ENCODE peak calls at places on chromosomes 12 and 14, in seven cellular contexts. One of them, this sample, is unnamed.
A peak's percentile ranks its signal among the peaks of the same experiment; 100 is the strongest.

GRCh38 chr12:131761638-131762037 is 50.7 kb downstream of the SFSWAP start:
- DNase-seq in breast epithelium: peak; percentile 6
- DNase-seq in HCT116: no peak
- DNase-seq in A549: no peak
- DNase-seq in NB4: no peak
- DNase-seq in stomach: no peak
- DNase-seq in ovary: no peak
- DNase-seq in this sample: no peak

GRCh38 chr12:69141074-69141473 is 98.3 kb upstream of the CPSF6 start:
- DNase-seq in breast epithelium: no peak
- DNase-seq in HCT116: no peak
- DNase-seq in A549: no peak
- DNase-seq in NB4: no peak
- DNase-seq in stomach: no peak
- DNase-seq in ovary: no peak
- DNase-seq in this sample: no peak

GRCh38 chr12:94359761-94360160 is 99.9 kb downstream of the CEP83 start:
- DNase-seq in breast epithelium: no peak
- DNase-seq in HCT116: no peak
- DNase-seq in A549: no peak
- DNase-seq in NB4: no peak
- DNase-seq in stomach: no peak
- DNase-seq in ovary: no peak
- DNase-seq in this sample: no peak

GRCh38 chr12:11651785-11652184 is 2.3 kb downstream of the ETV6 start:
- DNase-seq in breast epithelium: no peak
- DNase-seq in HCT116: no peak
- DNase-seq in A549: no peak
- DNase-seq in NB4: peak; percentile 63
- DNase-seq in stomach: no peak
- DNase-seq in ovary: no peak
- DNase-seq in this sample: no peak

GRCh38 chr12:80157640-80158039 is 58.3 kb downstream of the OTOGL start:
- DNase-seq in breast epithelium: no peak
- DNase-seq in HCT116: no peak
- DNase-seq in A549: no peak
- DNase-seq in NB4: no peak
- DNase-seq in stomach: no peak
- DNase-seq in ovary: no peak
- DNase-seq in this sample: no peak

GRCh38 chr12:79151956-79152355 is 287.4 kb downstream of the SYT1 start:
- DNase-seq in breast epithelium: no peak
- DNase-seq in HCT116: no peak
- DNase-seq in A549: no peak
- DNase-seq in NB4: no peak
- DNase-seq in stomach: no peak
- DNase-seq in ovary: no peak
- DNase-seq in this sample: no peak

GRCh38 chr14:81231540-81231939 is 10.8 kb upstream of the GTF2A1 start:
- DNase-seq in breast epithelium: no peak
- DNase-seq in HCT116: no peak
- DNase-seq in A549: no peak
- DNase-seq in NB4: no peak
- DNase-seq in stomach: no peak
- DNase-seq in ovary: no peak
- DNase-seq in this sample: no peak

GRCh38 chr14:24179961-24180726 is 8.3 kb downstream of the REC8 start:
- DNase-seq in breast epithelium: no peak
- DNase-seq in HCT116: no peak
- DNase-seq in A549: no peak
- DNase-seq in NB4: no peak
- DNase-seq in stomach: no peak
- DNase-seq in ovary: no peak
- DNase-seq in this sample: no peak

GRCh38 chr12:117452071-117452470 is 90.6 kb upstream of the NOS1 start:
- DNase-seq in breast epithelium: no peak
- DNase-seq in HCT116: no peak
- DNase-seq in A549: no peak
- DNase-seq in NB4: no peak
- DNase-seq in stomach: no peak
- DNase-seq in ovary: no peak
- DNase-seq in this sample: no peak

GRCh38 chr14:105537580-105538474 is 11.4 kb downstream of the TMEM121 start:
- DNase-seq in breast epithelium: peak; percentile 71
- DNase-seq in HCT116: no peak
- DNase-seq in A549: peak; percentile 77
- DNase-seq in NB4: peak; percentile 40
- DNase-seq in stomach: peak; percentile 78
- DNase-seq in ovary: peak; percentile 49
- DNase-seq in this sample: no peak

GRCh38 chr12:107564946-107565345 is 120.7 kb upstream of the PWP1 start:
- DNase-seq in breast epithelium: no peak
- DNase-seq in HCT116: peak; percentile 7
- DNase-seq in A549: no peak
- DNase-seq in NB4: peak; percentile 34
- DNase-seq in stomach: no peak
- DNase-seq in ovary: no peak
- DNase-seq in this sample: no peak

GRCh38 chr12:94405378-94406116 is 54.1 kb downstream of the CEP83 start:
- DNase-seq in breast epithelium: no peak
- DNase-seq in HCT116: no peak
- DNase-seq in A549: no peak
- DNase-seq in NB4: no peak
- DNase-seq in stomach: no peak
- DNase-seq in ovary: no peak
- DNase-seq in this sample: no peak

GRCh38 chr14:61475316-61475715 is 153.9 kb downstream of the PRKCH start:
- DNase-seq in breast epithelium: no peak
- DNase-seq in HCT116: peak; percentile 56
- DNase-seq in A549: peak; percentile 53
- DNase-seq in NB4: peak; percentile 83
- DNase-seq in stomach: no peak
- DNase-seq in ovary: no peak
- DNase-seq in this sample: no peak

GRCh38 chr12:80472912-80473500 is 29.0 kb downstream of the PTPRQ start:
- DNase-seq in breast epithelium: no peak
- DNase-seq in HCT116: peak; percentile 53
- DNase-seq in A549: peak; percentile 7
- DNase-seq in NB4: peak; percentile 56
- DNase-seq in stomach: no peak
- DNase-seq in ovary: no peak
- DNase-seq in this sample: no peak

GRCh38 chr12:97927991-97928390 is 465.4 kb downstream of the RMST start:
- DNase-seq in breast epithelium: no peak
- DNase-seq in HCT116: no peak
- DNase-seq in A549: no peak
- DNase-seq in NB4: no peak
- DNase-seq in stomach: no peak
- DNase-seq in ovary: no peak
- DNase-seq in this sample: no peak

GRCh38 chr12:113772505-113773030 is 193.6 kb downstream of the RBM19 start:
- DNase-seq in breast epithelium: no peak
- DNase-seq in HCT116: no peak
- DNase-seq in A549: no peak
- DNase-seq in NB4: no peak
- DNase-seq in stomach: no peak
- DNase-seq in ovary: no peak
- DNase-seq in this sample: no peak

GRCh38 chr12:46450279-46450748 is 77.7 kb upstream of the SLC38A2 start:
- DNase-seq in breast epithelium: peak; percentile 55
- DNase-seq in HCT116: no peak
- DNase-seq in A549: no peak
- DNase-seq in NB4: no peak
- DNase-seq in stomach: peak; percentile 89
- DNase-seq in ovary: peak; percentile 68
- DNase-seq in this sample: peak; percentile 93

GRCh38 chr12:62677355-62677754 is 210.7 kb downstream of the MON2 start:
- DNase-seq in breast epithelium: no peak
- DNase-seq in HCT116: no peak
- DNase-seq in A549: no peak
- DNase-seq in NB4: no peak
- DNase-seq in stomach: no peak
- DNase-seq in ovary: no peak
- DNase-seq in this sample: no peak

GRCh38 chr12:32025906-32026305 is 66.7 kb downstream of the RESF1 start:
- DNase-seq in breast epithelium: no peak
- DNase-seq in HCT116: no peak
- DNase-seq in A549: no peak
- DNase-seq in NB4: no peak
- DNase-seq in stomach: no peak
- DNase-seq in ovary: no peak
- DNase-seq in this sample: no peak

GRCh38 chr14:82403972-82404371 is 870.3 kb upstream of the SEL1L start:
- DNase-seq in breast epithelium: no peak
- DNase-seq in HCT116: no peak
- DNase-seq in A549: no peak
- DNase-seq in NB4: no peak
- DNase-seq in stomach: no peak
- DNase-seq in ovary: no peak
- DNase-seq in this sample: no peak

GRCh38 chr14:94334837-94335236 is 11.7 kb upstream of the SERPINA6 start:
- DNase-seq in breast epithelium: no peak
- DNase-seq in HCT116: no peak
- DNase-seq in A549: no peak
- DNase-seq in NB4: no peak
- DNase-seq in stomach: no peak
- DNase-seq in ovary: no peak
- DNase-seq in this sample: no peak

GRCh38 chr12:77865178-77865577 is 34.5 kb downstream of the NAV3 start:
- DNase-seq in breast epithelium: no peak
- DNase-seq in HCT116: no peak
- DNase-seq in A549: no peak
- DNase-seq in NB4: no peak
- DNase-seq in stomach: no peak
- DNase-seq in ovary: no peak
- DNase-seq in this sample: no peak

GRCh38 chr14:85558505-85558904 is 28.6 kb downstream of the FLRT2 start:
- DNase-seq in breast epithelium: no peak
- DNase-seq in HCT116: no peak
- DNase-seq in A549: no peak
- DNase-seq in NB4: no peak
- DNase-seq in stomach: no peak
- DNase-seq in ovary: no peak
- DNase-seq in this sample: no peak

GRCh38 chr14:61520546-61520945 is 174.8 kb upstream of the HIF1A start:
- DNase-seq in breast epithelium: no peak
- DNase-seq in HCT116: no peak
- DNase-seq in A549: no peak
- DNase-seq in NB4: no peak
- DNase-seq in stomach: no peak
- DNase-seq in ovary: no peak
- DNase-seq in this sample: no peak

GRCh38 chr12:124753230-124753595 is 110.5 kb downstream of the SCARB1 start:
- DNase-seq in breast epithelium: no peak
- DNase-seq in HCT116: no peak
- DNase-seq in A549: no peak
- DNase-seq in NB4: no peak
- DNase-seq in stomach: no peak
- DNase-seq in ovary: no peak
- DNase-seq in this sample: no peak

GRCh38 chr12:53501615-53502181 is 615 bp downstream of the TARBP2 start:
- DNase-seq in breast epithelium: no peak
- DNase-seq in HCT116: no peak
- DNase-seq in A549: no peak
- DNase-seq in NB4: peak; percentile 44
- DNase-seq in stomach: no peak
- DNase-seq in ovary: peak; percentile 95
- DNase-seq in this sample: peak; percentile 89

GRCh38 chr12:53502331-53502730 is 1.2 kb downstream of the TARBP2 start:
- DNase-seq in breast epithelium: no peak
- DNase-seq in HCT116: no peak
- DNase-seq in A549: no peak
- DNase-seq in NB4: no peak
- DNase-seq in stomach: no peak
- DNase-seq in ovary: peak; percentile 40
- DNase-seq in this sample: no peak

GRCh38 chr12:53505086-53505485 is 2.2 kb downstream of the NPFF start:
- DNase-seq in breast epithelium: no peak
- DNase-seq in HCT116: no peak
- DNase-seq in A549: no peak
- DNase-seq in NB4: no peak
- DNase-seq in stomach: no peak
- DNase-seq in ovary: peak; percentile 35
- DNase-seq in this sample: no peak

GRCh38 chr12:53504004-53504920 is 3.0 kb downstream of the NPFF start:
- DNase-seq in breast epithelium: no peak
- DNase-seq in HCT116: no peak
- DNase-seq in A549: no peak
- DNase-seq in NB4: no peak
- DNase-seq in stomach: no peak
- DNase-seq in ovary: peak; percentile 34
- DNase-seq in this sample: no peak

GRCh38 chr12:53502983-53503728 is 2.1 kb downstream of the TARBP2 start:
- DNase-seq in breast epithelium: no peak
- DNase-seq in HCT116: no peak
- DNase-seq in A549: no peak
- DNase-seq in NB4: no peak
- DNase-seq in stomach: no peak
- DNase-seq in ovary: peak; percentile 46
- DNase-seq in this sample: peak; percentile 84
- H3K4me3 ChIP-seq in breast epithelium: no peak overlapping the region
- H3K4me3 ChIP-seq in HCT116: no peak overlapping the region
- H3K4me3 ChIP-seq in A549: no peak overlapping the region
- H3K4me3 ChIP-seq in NB4: peak overlapping the region; percentile 96
- H3K4me3 ChIP-seq in stomach: no peak overlapping the region
- H3K4me3 ChIP-seq in ovary: no peak overlapping the region
- H3K4me3 ChIP-seq in this sample: no peak overlapping the region

GRCh38 chr12:27319848-27320247 is 12.8 kb upstream of the BMAL2 start:
- DNase-seq in breast epithelium: no peak
- DNase-seq in HCT116: no peak
- DNase-seq in A549: no peak
- DNase-seq in NB4: no peak
- DNase-seq in stomach: no peak
- DNase-seq in ovary: no peak
- DNase-seq in this sample: no peak
- TF ChIP-seq POLR2A in breast epithelium: no peak
- TF ChIP-seq POLR2A in HCT116: no peak
- TF ChIP-seq POLR2A in A549: no peak
- TF ChIP-seq POLR2A in NB4: no peak
- TF ChIP-seq POLR2A in stomach: no peak
- TF ChIP-seq POLR2A in ovary: no peak
- TF ChIP-seq POLR2A in this sample: no peak

DNA sequence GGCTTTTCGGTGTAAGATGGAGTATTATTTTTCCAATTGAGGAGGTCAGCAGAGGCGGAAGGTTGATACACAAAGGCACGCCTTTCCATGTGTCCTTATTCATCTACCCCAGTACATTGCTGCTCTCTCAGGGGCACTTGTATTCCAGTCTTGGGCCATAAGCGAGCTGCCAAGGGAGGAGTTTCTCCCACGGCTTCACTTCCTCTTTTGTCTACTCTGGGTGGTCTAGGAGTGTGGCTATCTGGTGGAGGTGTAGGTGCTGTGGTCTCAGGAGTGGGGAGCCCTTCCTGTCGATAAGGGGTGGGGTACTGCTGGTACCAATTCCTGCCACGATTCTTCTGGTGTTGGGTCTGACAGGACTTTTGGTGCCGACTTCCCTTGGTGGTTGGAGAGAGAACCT is 73.4 kb downstream of the GAS2L3 start:
- DNase-seq in breast epithelium: no peak
- DNase-seq in HCT116: no peak
- DNase-seq in A549: no peak
- DNase-seq in NB4: peak; percentile 18
- DNase-seq in stomach: no peak
- DNase-seq in ovary: no peak
- DNase-seq in this sample: no peak
- TF ChIP-seq CTCF in breast epithelium: no peak
- TF ChIP-seq CTCF in HCT116: no peak
- TF ChIP-seq CTCF in A549: no peak
- TF ChIP-seq CTCF in NB4: no peak
- TF ChIP-seq CTCF in stomach: no peak
- TF ChIP-seq CTCF in ovary: no peak
- TF ChIP-seq CTCF in this sample: no peak

GRCh38 chr12:96136129-96136528 is 58.0 kb upstream of the ELK3 start:
- DNase-seq in breast epithelium: no peak
- DNase-seq in HCT116: no peak
- DNase-seq in A549: no peak
- DNase-seq in NB4: no peak
- DNase-seq in stomach: no peak
- DNase-seq in ovary: no peak
- DNase-seq in this sample: peak; percentile 23
- H3K4me3 ChIP-seq in breast epithelium: no peak overlapping the region
- H3K4me3 ChIP-seq in HCT116: no peak overlapping the region
- H3K4me3 ChIP-seq in A549: no peak overlapping the region
- H3K4me3 ChIP-seq in NB4: no peak overlapping the region
- H3K4me3 ChIP-seq in stomach: no peak overlapping the region
- H3K4me3 ChIP-seq in ovary: no peak overlapping the region
- H3K4me3 ChIP-seq in this sample: no peak overlapping the region